ENCODE peak calls at places on chromosome 13, in ten cellular contexts. M is hepatocyte; G is A673; P is RWPE2; W is lower lobe of right lung; Y is brain microvascular endothelial cell; D is effector memory CD4-positive, alpha-beta T cell; X is neural progenitor cell; A is dorsolateral prefrontal cortex; O is body of pancreas. T is an unnamed sample.

GRCh38 chr13:94115054-94115453 is 364.4 kb downstream of the DCT start:
- DNase-seq in M (no peak), G (peak; percentile 11), P (no peak), W (no peak), Y (no peak), D (no peak), X (no peak), A (no peak), O (no peak), T (no peak)

GRCh38 chr13:42600943-42601342 is 27.0 kb downstream of the TNFSF11 start:
- DNase-seq in M (no peak), G (no peak), P (no peak), W (no peak), Y (no peak), D (no peak), X (no peak), A (no peak), O (no peak), T (no peak)

GRCh38 chr13:57857945-57858344 is 226.4 kb downstream of the PCDH17 start:
- DNase-seq in M (no peak), G (peak; percentile 5), P (no peak), W (no peak), Y (no peak), D (no peak), X (no peak), A (no peak), O (no peak), T (no peak)

GRCh38 chr13:107211073-107211472 is 643.1 kb upstream of the ARGLU1 start:
- DNase-seq in M (peak; percentile 94), G (peak; percentile 94), P (no peak), W (peak; percentile 62), Y (peak; percentile 93), D (no peak), X (peak; percentile 89), A (peak; percentile 87), O (peak; percentile 73), T (peak; percentile 70)

GRCh38 chr13:99459101-99459500 is 42.2 kb upstream of the TM9SF2 start:
- DNase-seq in M (no peak), G (no peak), P (no peak), W (no peak), Y (no peak), D (no peak), X (no peak), A (no peak), O (no peak), T (no peak)

GRCh38 chr13:100533588-100534041 is 55.0 kb downstream of the GGACT start:
- DNase-seq in M (no peak), G (no peak), P (no peak), W (peak; percentile 61), Y (no peak), D (no peak), X (no peak), A (no peak), O (peak; percentile 83), T (no peak)

GRCh38 chr13:112069727-112070300 is 2.9 kb downstream of the SOX1 start:
- DNase-seq in M (no peak), G (no peak), P (no peak), W (no peak), Y (no peak), D (no peak), X (peak; percentile 57), A (no peak), O (no peak), T (no peak)

GRCh38 chr13:70668293-70668692 is 560.0 kb upstream of the KLHL1 start:
- DNase-seq in M (peak; percentile 47), G (no peak), P (peak; percentile 51), W (no peak), Y (no peak), D (no peak), X (peak; percentile 61), A (no peak), O (no peak), T (peak; percentile 5)

GRCh38 chr13:35857769-35858168 is 273.4 kb downstream of the DCLK1 start:
- DNase-seq in M (no peak), G (no peak), P (no peak), W (no peak), Y (peak; percentile 59), D (no peak), X (peak; percentile 71), A (no peak), O (no peak), T (peak; percentile 35)

GRCh38 chr13:94233401-94233800 is 246.1 kb downstream of the DCT start:
- DNase-seq in M (peak; percentile 19), G (peak; percentile 76), P (peak; percentile 53), W (no peak), Y (peak; percentile 96), D (no peak), X (no peak), A (peak; percentile 47), O (no peak), T (no peak)

GRCh38 chr13:107642841-107643240 is 572.5 kb downstream of the LIG4 start:
- DNase-seq in M (no peak), G (no peak), P (no peak), W (no peak), Y (no peak), D (no peak), X (no peak), A (no peak), O (no peak), T (no peak)

GRCh38 chr13:79492313-79492798 is 11.4 kb downstream of the NDFIP2 start:
- DNase-seq in M (no peak), G (no peak), P (no peak), W (no peak), Y (peak; percentile 46), D (no peak), X (no peak), A (no peak), O (no peak), T (no peak)

GRCh38 chr13:44234566-44234965 is 139.1 kb upstream of the SERP2 start:
- DNase-seq in M (no peak), G (no peak), P (no peak), W (no peak), Y (no peak), D (no peak), X (no peak), A (no peak), O (no peak), T (no peak)

GRCh38 chr13:21014666-21015170 is 46.7 kb downstream of the LATS2 start:
- DNase-seq in M (peak; percentile 45), G (no peak), P (no peak), W (no peak), Y (peak; percentile 69), D (no peak), X (no peak), A (no peak), O (peak; percentile 27), T (no peak)

GRCh38 chr13:106310450-106310849 is 225.0 kb downstream of the EFNB2 start:
- DNase-seq in M (no peak), G (no peak), P (no peak), W (no peak), Y (no peak), D (no peak), X (no peak), A (no peak), O (no peak), T (no peak)

GRCh38 chr13:28622286-28622685 is 36.6 kb upstream of the POMP start:
- DNase-seq in M (no peak), G (no peak), P (no peak), W (peak; percentile 77), Y (no peak), D (no peak), X (no peak), A (no peak), O (peak; percentile 24), T (no peak)
- H3K27ac ChIP-seq in M (no peak overlapping the region), G (no peak overlapping the region), P (no peak overlapping the region), W (peak overlapping the region; percentile 49), Y (no peak overlapping the region), D (no peak overlapping the region), X (no peak overlapping the region), A (no peak overlapping the region), O (no peak overlapping the region), T (no peak overlapping the region)

DNA sequence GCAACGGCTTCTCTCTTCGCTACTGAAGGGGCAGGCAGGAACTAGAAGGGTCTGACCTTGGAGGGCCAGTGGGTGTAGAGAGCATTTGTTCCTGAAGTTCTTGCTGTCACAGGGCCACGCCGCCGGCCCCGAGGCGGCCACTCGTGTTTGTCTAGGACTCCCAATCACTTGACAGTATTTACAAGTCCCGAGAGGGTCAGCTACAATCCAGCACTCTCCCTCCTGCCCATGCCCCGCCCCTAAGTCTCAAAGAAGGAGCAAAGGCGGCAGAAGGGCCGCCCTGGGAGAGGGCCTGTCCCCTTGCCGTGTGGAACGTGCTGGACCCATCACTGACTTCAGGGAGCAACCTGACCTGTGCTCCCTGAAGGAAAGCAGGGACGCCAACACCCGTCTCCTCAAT is 118.5 kb downstream of the STK24 start:
- DNase-seq in M (no peak), G (no peak), P (peak; percentile 27), W (peak; percentile 69), Y (no peak), D (no peak), X (no peak), A (no peak), O (no peak), T (no peak)
- H3K27ac ChIP-seq in M (no peak overlapping the region), G (no peak overlapping the region), P (no peak overlapping the region), W (peak overlapping the region; percentile 36), Y (no peak overlapping the region), D (no peak overlapping the region), X (no peak overlapping the region), A (no peak overlapping the region), O (no peak overlapping the region), T (no peak overlapping the region)

GRCh38 chr13:59442461-59442860 is 721.3 kb downstream of the DIAPH3 start:
- DNase-seq in M (no peak), G (no peak), P (no peak), W (no peak), Y (no peak), D (no peak), X (no peak), A (no peak), O (no peak), T (no peak)

GRCh38 chr13:59441596-59442280 is 722.0 kb downstream of the DIAPH3 start:
- DNase-seq in M (no peak), G (no peak), P (no peak), W (no peak), Y (no peak), D (no peak), X (no peak), A (no peak), O (no peak), T (no peak)

GRCh38 chr13:59445812-59446211 is 717.9 kb downstream of the DIAPH3 start:
- DNase-seq in M (no peak), G (no peak), P (no peak), W (no peak), Y (no peak), D (no peak), X (no peak), A (no peak), O (no peak), T (no peak)

GRCh38 chr13:59444210-59444857 is 719.4 kb downstream of the DIAPH3 start:
- DNase-seq in M (no peak), G (no peak), P (no peak), W (no peak), Y (no peak), D (no peak), X (no peak), A (no peak), O (no peak), T (no peak)

GRCh38 chr13:59442946-59443345 is 720.8 kb downstream of the DIAPH3 start:
- DNase-seq in M (no peak), G (no peak), P (no peak), W (no peak), Y (no peak), D (no peak), X (no peak), A (no peak), O (no peak), T (no peak)
- H3K27ac ChIP-seq in M (no peak overlapping the region), G (no peak overlapping the region), P (no peak overlapping the region), W (no peak overlapping the region), Y (no peak overlapping the region), D (no peak overlapping the region), X (no peak overlapping the region), A (no peak overlapping the region), O (no peak overlapping the region), T (no peak overlapping the region)

GRCh38 chr13:30737511-30738342 is 2.4 kb downstream of the ALOX5AP start:
- DNase-seq in M (no peak), G (no peak), P (no peak), W (no peak), Y (no peak), D (no peak), X (no peak), A (no peak), O (no peak), T (no peak)
- H3K27ac ChIP-seq in M (no peak overlapping the region), G (no peak overlapping the region), P (no peak overlapping the region), W (peak overlapping the region; percentile 77), Y (no peak overlapping the region), D (peak overlapping the region; percentile 64), X (no peak overlapping the region), A (no peak overlapping the region), O (no peak overlapping the region), T (no peak overlapping the region)

T was measured in neuronal stem cell.